ENCODE peak calls at places on chromosomes 13 and 19, in nine cellular contexts. T, R, Q, M, E, Z, A, S and W are unnamed samples.

GRCh38 chr13:50015750-50016149 is 506 bp downstream of the KCNRG start:
- DNase-seq in R (no peak), Q (no peak), S (no peak), Z (no peak), M (no peak), A (no peak), T (no peak), E (no peak), W (no peak)

GRCh38 chr13:108478179-108478578 is 151.2 kb upstream of the MYO16 start:
- DNase-seq in E (no peak), R (no peak), Z (no peak), S (no peak), M (no peak), T (no peak), A (no peak), Q (no peak), W (no peak)

GRCh38 chr13:36920612-36921185 is 661 bp upstream of the SMAD9 start:
- DNase-seq in Q (peak; percentile 2), M (no peak), E (no peak), T (no peak), S (no peak), A (peak; percentile 56), R (no peak), Z (no peak), W (no peak)

GRCh38 chr13:40749327-40749726 is 21.7 kb downstream of the MRPS31 start:
- DNase-seq in Q (no peak), R (no peak), S (no peak), Z (no peak), M (no peak), E (no peak), A (no peak), T (no peak), W (no peak)

GRCh38 chr13:41199526-41199925 is 5.2 kb upstream of the KBTBD7 start:
- DNase-seq in S (no peak), A (peak; percentile 42), Z (no peak), R (no peak), E (no peak), Q (no peak), M (no peak), T (no peak), W (no peak)

GRCh38 chr19:44529541-44529940 is at the start of gene CEACAM20:
- DNase-seq in R (no peak), S (no peak), M (no peak), E (no peak), Z (no peak), A (no peak), T (no peak), Q (no peak), W (no peak)

GRCh38 chr19:42198676-42199439 is 18.6 kb downstream of the DEDD2 start:
- DNase-seq in A (peak; percentile 87), Q (no peak), R (no peak), Z (no peak), E (no peak), S (no peak), T (no peak), M (no peak), W (no peak)

GRCh38 chr19:43960411-43960810 is 9.4 kb downstream of the ZNF221 start:
- DNase-seq in Q (no peak), T (no peak), E (no peak), Z (no peak), M (no peak), A (no peak), S (no peak), R (no peak), W (no peak)

GRCh38 chr19:48806818-48807589 is 3.8 kb downstream of the BCAT2 start:
- DNase-seq in Q (peak; percentile 40), S (no peak), T (no peak), Z (no peak), M (no peak), E (no peak), A (peak; percentile 73), R (peak; percentile 47), W (peak; percentile 83)

GRCh38 chr19:6414033-6414643 is 10.5 kb downstream of the KHSRP start:
- DNase-seq in S (no peak), M (no peak), E (no peak), Z (no peak), T (no peak), Q (no peak), R (no peak), A (no peak), W (no peak)

GRCh38 chr19:1324792-1325567 is 39.3 kb downstream of the EFNA2 start:
- DNase-seq in Q (peak; percentile 72), Z (peak; percentile 56), A (no peak), M (peak; percentile 58), T (no peak), E (no peak), S (peak; percentile 35), R (peak; percentile 36), W (peak; percentile 88)

GRCh38 chr13:77637583-77637982 is 59.9 kb upstream of the SLAIN1 start:
- DNase-seq in Q (no peak), M (no peak), T (no peak), A (no peak), R (no peak), S (no peak), E (no peak), Z (no peak), W (no peak)

GRCh38 chr13:26025196-26025595 is 26.6 kb downstream of the SHISA2 start:
- DNase-seq in A (no peak), Q (no peak), Z (no peak), T (no peak), M (no peak), E (no peak), R (no peak), S (no peak), W (no peak)

DNA sequence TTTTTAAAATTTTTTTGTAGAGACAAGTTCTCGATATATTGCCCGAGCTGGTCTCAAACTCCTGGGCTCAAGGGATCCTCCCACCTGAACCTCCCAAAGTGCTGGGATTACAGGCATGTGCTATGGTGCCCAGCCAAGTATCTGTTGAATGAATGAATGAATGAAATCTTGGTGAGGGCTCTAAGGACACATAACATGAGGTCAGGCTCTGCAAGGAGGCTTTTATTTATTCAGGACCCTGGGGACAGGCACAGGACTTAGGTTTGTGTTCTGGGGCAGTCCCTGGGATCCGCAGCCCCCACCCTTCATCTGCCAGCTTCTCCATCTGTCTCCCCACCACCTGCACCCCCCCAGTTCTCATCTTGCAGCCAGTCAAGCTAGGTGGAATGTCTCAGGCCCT is 4.6 kb downstream of the PTGIR start:
- DNase-seq in Z (no peak), E (no peak), S (no peak), T (no peak), Q (no peak), M (no peak), A (no peak), R (no peak), W (no peak)
- TF ChIP-seq CTCF in Z (no peak), E (no peak), S (no peak), T (no peak), Q (no peak), M (no peak), A (no peak), R (no peak), W (no peak)

DNA sequence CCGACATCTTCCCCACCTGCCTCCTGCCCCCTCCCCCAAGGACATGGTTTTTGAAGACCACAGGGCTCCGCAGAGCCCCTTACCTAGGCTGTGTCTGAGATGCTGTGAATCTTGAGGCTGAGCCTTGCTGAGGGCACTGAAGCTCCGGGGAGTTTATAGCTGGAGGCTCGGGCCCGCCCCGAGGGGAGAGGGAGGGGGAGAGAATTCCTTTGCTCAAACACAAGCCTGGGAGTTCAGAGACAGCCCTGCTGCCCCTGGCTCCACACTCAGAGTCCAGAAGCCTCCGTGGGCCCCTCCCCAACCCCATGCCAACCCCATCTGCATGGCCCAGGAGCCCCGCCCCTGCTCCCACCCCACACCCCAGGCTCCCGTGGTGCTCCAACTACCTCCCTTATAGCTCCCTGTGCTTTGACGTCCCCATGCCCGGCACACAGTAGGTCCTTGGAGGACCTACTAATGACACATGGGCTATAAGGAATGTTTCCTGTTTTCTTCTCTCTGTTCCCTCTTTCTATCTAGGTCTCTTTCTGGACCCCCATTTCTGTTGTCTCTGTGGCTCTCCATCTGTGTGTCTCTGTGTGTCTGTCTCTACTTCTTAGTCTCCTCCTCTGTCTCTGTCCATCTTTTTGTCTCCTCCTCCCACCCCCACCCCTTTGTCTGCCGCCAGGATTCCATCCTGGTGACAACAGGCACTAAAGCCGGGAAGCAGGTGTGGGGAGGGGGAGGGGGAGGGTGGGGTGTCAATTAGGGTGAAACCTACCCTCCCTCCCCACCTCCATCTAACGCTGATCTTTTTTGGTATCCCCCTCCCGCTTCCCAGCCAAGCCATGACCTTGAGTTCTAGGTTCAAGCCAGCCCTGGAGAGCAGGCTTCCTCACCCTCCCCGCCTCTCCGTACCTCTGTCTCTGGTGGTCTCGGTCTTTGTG is at the start of gene TNNT1:
- DNase-seq in Q (no peak), M (no peak), S (no peak), T (no peak), R (no peak), A (no peak), Z (no peak), E (no peak), W (peak; percentile 72)
- H3K4me3 ChIP-seq in Q (no peak within 1 kb of the TSS), M (no peak within 1 kb of the TSS), S (no peak within 1 kb of the TSS), T (no peak within 1 kb of the TSS), R (no peak within 1 kb of the TSS), A (no peak within 1 kb of the TSS), Z (no peak within 1 kb of the TSS), E (no peak within 1 kb of the TSS), W (no peak within 1 kb of the TSS)

GRCh38 chr19:46886546-46887239 is 25.9 kb downstream of the ARHGAP35 start:
- DNase-seq in Q (peak; percentile 73), T (no peak), M (no peak), S (no peak), Z (no peak), A (no peak), R (no peak), E (no peak), W (no peak)
- H3K4me1 ChIP-seq in Q (peaks cover 8% of the 10 kb centered on the region), T (peaks cover 3% of the 10 kb centered on the region), M (peaks cover 49% of the 10 kb centered on the region), S (peaks cover 15% of the 10 kb centered on the region), Z (peaks cover 13% of the 10 kb centered on the region), A (peaks cover 18% of the 10 kb centered on the region), R (peaks cover 10% of the 10 kb centered on the region), E (peaks cover 38% of the 10 kb centered on the region), W (peaks cover 28% of the 10 kb centered on the region)

GRCh38 chr19:36051637-36052036 is 2.4 kb downstream of the THAP8 start:
- DNase-seq in E (no peak), A (no peak), R (no peak), S (no peak), T (no peak), M (no peak), Q (no peak), Z (no peak), W (peak; percentile 31)

GRCh38 chr19:36054119-36054732 is at the start of gene THAP8:
- DNase-seq in S (peak; percentile 100), Q (peak; percentile 98), T (peak; percentile 98), M (peak; percentile 100), A (peak; percentile 99), R (peak; percentile 100), E (peak; percentile 99), Z (peak; percentile 100), W (peak; percentile 99)

GRCh38 chr19:36058481-36059179 is 3.9 kb downstream of the WDR62 start:
- DNase-seq in S (no peak), M (no peak), Z (no peak), R (no peak), A (no peak), T (no peak), E (no peak), Q (no peak), W (peak; percentile 34)

GRCh38 chr19:36051236-36051635 is 2.8 kb downstream of the THAP8 start:
- DNase-seq in R (no peak), E (no peak), A (peak; percentile 40), T (no peak), Q (peak; percentile 14), M (no peak), Z (no peak), S (no peak), W (no peak)

GRCh38 chr19:36054733-36055686 is at the start of gene WDR62:
- DNase-seq in A (peak; percentile 96), Z (peak; percentile 95), T (peak; percentile 89), M (peak; percentile 100), E (no peak), S (peak; percentile 93), Q (peak; percentile 87), R (peak; percentile 92), W (peak; percentile 95)
- TF ChIP-seq CTCF in A (peak; percentile 3), Z (no peak), T (peak; percentile 4), M (peak; percentile 1), E (peak; percentile 26), S (no peak), Q (no peak), R (no peak), W (no peak)